ENCODE peak calls at places on chromosomes 11 and 22, in six cellular contexts. H is prostate gland, X is GM12891, C is HepG2, G is transverse colon, Z is HL-60. E is an unnamed sample.

GRCh38 chr22:45105281-45105700 is 58.4 kb upstream of the NUP50 start:
- DNase-seq in H (peak; percentile 74), X (no peak), C (peak; percentile 35), G (no peak), Z (no peak), E (no peak)

GRCh38 chr11:66546368-66546965 is at the start of gene ACTN3:
- DNase-seq in H (peak; percentile 19), X (no peak), C (peak; percentile 17), G (peak; percentile 40), Z (no peak), E (peak; percentile 73)

GRCh38 chr11:19524171-19524671 is 188.4 kb upstream of the NAV2 start:
- DNase-seq in H (no peak), X (no peak), C (no peak), G (no peak), Z (no peak), E (no peak)

GRCh38 chr11:129853508-129854228 is 38.0 kb downstream of the TMEM45B start:
- DNase-seq in H (peak; percentile 93), X (no peak), C (peak; percentile 85), G (peak; percentile 86), Z (peak; percentile 57), E (no peak)

GRCh38 chr11:43589601-43590250 is 90.8 kb upstream of the HSD17B12 start:
- DNase-seq in H (no peak), X (no peak), C (no peak), G (no peak), Z (no peak), E (no peak)

GRCh38 chr11:130798280-130798679 is 118.0 kb downstream of the SNX19 start:
- DNase-seq in H (no peak), X (no peak), C (no peak), G (no peak), Z (no peak), E (no peak)

GRCh38 chr22:49224243-49224642 is 603.4 kb downstream of the BRD1 start:
- DNase-seq in H (no peak), X (no peak), C (no peak), G (no peak), Z (no peak), E (no peak)

GRCh38 chr11:70399681-70400112 is 1.4 kb downstream of the CTTN start:
- DNase-seq in H (peak; percentile 51), X (no peak), C (peak; percentile 78), G (peak; percentile 74), Z (no peak), E (peak; percentile 90)

GRCh38 chr11:15897211-15897960 is 459.0 kb downstream of the SOX6 start:
- DNase-seq in H (no peak), X (no peak), C (no peak), G (no peak), Z (peak; percentile 19), E (no peak)

GRCh38 chr11:132821027-132821426 is 711.3 kb downstream of the OPCML start:
- DNase-seq in H (no peak), X (no peak), C (no peak), G (no peak), Z (no peak), E (no peak)

GRCh38 chr22:43066134-43066533 is 23.1 kb downstream of the TTLL1 start:
- DNase-seq in H (no peak), X (no peak), C (no peak), G (no peak), Z (no peak), E (no peak)

GRCh38 chr11:5736396-5736795 is at the start of gene OR56B1:
- DNase-seq in H (no peak), X (no peak), C (no peak), G (no peak), Z (no peak), E (no peak)

GRCh38 chr22:19070397-19071169 is 51.6 kb downstream of the DGCR2 start:
- DNase-seq in H (no peak), X (no peak), C (no peak), G (no peak), Z (no peak), E (no peak)

GRCh38 chr11:11313426-11313825 is 39.6 kb downstream of the CSNK2A3 start:
- DNase-seq in H (no peak), X (no peak), C (peak; percentile 7), G (no peak), Z (peak; percentile 67), E (no peak)

GRCh38 chr11:121829159-121829643 is 286.8 kb downstream of the BLID start:
- DNase-seq in H (no peak), X (no peak), C (no peak), G (no peak), Z (no peak), E (no peak)

GRCh38 chr11:69487849-69488542 is 6.5 kb downstream of the LINC01488 start:
- DNase-seq in H (no peak), X (no peak), C (no peak), G (no peak), Z (no peak), E (peak; percentile 65)

GRCh38 chr11:78961186-78961782 is 386.6 kb upstream of the NARS2 start:
- DNase-seq in H (peak; percentile 44), X (no peak), C (no peak), G (peak; percentile 31), Z (peak; percentile 3), E (peak; percentile 27)

GRCh38 chr11:19715373-19715772 is 2.7 kb downstream of the NAV2 start:
- DNase-seq in H (no peak), X (no peak), C (no peak), G (no peak), Z (no peak), E (no peak)

GRCh38 chr11:126790550-126790981 is 210.0 kb downstream of the KIRREL3 start:
- DNase-seq in H (no peak), X (no peak), C (no peak), G (no peak), Z (no peak), E (no peak)

GRCh38 chr11:71979094-71979493 is 19.6 kb upstream of the IL18BP start:
- DNase-seq in H (no peak), X (no peak), C (no peak), G (no peak), Z (no peak), E (no peak)

GRCh38 chr11:86896486-86896885 is 58.7 kb downstream of the FZD4 start:
- DNase-seq in H (no peak), X (no peak), C (no peak), G (no peak), Z (no peak), E (no peak)

GRCh38 chr11:107102692-107103463 is 84.6 kb upstream of the GUCY1A2 start:
- DNase-seq in H (no peak), X (no peak), C (no peak), G (no peak), Z (no peak), E (no peak)

DNA sequence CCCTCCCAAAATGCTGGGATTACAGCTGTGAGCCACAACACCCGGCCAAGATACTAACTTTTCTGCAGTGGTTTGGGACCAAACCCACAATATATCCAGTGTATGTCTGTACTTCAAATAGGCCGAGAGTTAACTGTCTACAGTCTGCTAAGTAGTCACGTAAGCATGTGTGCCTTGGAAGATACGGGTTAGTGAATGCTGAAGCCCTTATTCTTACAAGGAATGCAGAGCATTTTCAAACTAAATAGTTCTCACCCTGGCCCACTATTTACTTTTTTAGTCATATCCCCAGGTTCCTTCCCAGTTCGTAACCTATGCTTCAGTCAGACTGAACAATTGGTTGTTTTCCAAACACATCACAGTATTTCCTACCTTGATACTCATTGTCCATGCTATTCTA is 176.0 kb downstream of the WNT11 start:
- DNase-seq in H (no peak), X (no peak), C (peak; percentile 54), G (no peak), Z (no peak), E (no peak)
- TF ChIP-seq POLR2AphosphoS5 in H (no peak), X (no peak), C (no peak), G (no peak), Z (no peak), E (no peak)

GRCh38 chr22:37545703-37546435 is 14.4 kb upstream of the CDC42EP1 start:
- DNase-seq in H (peak; percentile 62), X (no peak), C (peak; percentile 91), G (peak; percentile 92), Z (no peak), E (peak; percentile 90)
- TF ChIP-seq POLR2AphosphoS5 in H (peak; percentile 63), X (no peak), C (peak; percentile 36), G (peak; percentile 70), Z (no peak), E (peak; percentile 77)

GRCh38 chr11:114276077-114276476 is 20.1 kb upstream of the NNMT start:
- DNase-seq in H (no peak), X (no peak), C (no peak), G (no peak), Z (no peak), E (no peak)

GRCh38 chr11:114274637-114275036 is 21.6 kb upstream of the NNMT start:
- DNase-seq in H (no peak), X (no peak), C (no peak), G (no peak), Z (no peak), E (no peak)

GRCh38 chr11:114273071-114273470 is 23.1 kb upstream of the NNMT start:
- DNase-seq in H (no peak), X (no peak), C (no peak), G (no peak), Z (no peak), E (no peak)

GRCh38 chr11:114273890-114274635 is 22.1 kb upstream of the NNMT start:
- DNase-seq in H (no peak), X (no peak), C (no peak), G (no peak), Z (no peak), E (no peak)

DNA sequence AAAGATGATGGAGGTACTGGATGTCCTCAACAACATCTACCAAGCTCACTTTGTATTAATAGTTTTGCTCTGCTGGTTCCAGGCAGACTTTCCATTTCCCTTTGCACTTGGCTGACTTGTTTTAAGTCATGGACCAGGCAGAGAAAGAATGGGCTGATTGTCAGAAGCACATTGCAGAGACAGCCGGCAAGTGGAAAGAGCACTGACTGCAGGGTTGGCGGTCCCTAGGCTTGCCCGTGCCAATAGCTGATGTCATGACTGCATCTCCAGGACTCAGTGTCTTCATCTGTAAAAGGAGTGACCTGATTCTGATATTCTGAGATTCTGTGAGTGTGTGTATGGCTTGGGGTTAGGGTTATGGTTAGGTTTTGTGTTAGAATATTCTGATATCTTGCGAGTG is 20.9 kb upstream of the NNMT start:
- DNase-seq in H (no peak), X (no peak), C (no peak), G (no peak), Z (no peak), E (no peak)
- TF ChIP-seq POLR2AphosphoS5 in H (no peak), X (no peak), C (no peak), G (peak; percentile 12), Z (no peak), E (no peak)

DNA sequence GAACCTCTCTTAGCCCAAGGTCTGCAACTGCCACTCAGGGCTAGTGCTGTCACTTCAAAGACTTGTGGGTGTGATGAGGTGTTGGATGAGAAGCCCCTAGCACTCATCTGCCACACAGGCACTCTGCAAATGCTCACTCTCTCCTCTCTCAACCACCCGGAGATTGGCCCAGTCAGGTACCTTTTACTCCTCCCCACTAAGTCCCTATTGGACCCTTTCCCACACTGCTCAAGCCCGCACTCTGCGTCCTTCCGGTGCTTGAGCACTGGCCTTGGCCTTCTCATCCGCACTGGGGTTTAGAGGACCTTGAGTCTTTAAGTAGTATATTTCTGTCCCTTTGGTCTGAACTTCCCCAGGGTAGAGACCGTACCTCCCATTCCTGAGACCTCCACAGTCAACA is 308.0 kb downstream of the NXPE2 start:
- DNase-seq in H (no peak), X (no peak), C (no peak), G (no peak), Z (no peak), E (no peak)
- TF ChIP-seq POLR2AphosphoS5 in H (no peak), X (no peak), C (no peak), G (no peak), Z (no peak), E (no peak)